ENCODE peak calls at places on chromosomes 4 and X, in five cellular contexts. E is mesothelial cell of epicardium, O is endothelial cell, H is NB4, R is epithelial cell of esophagus. D is an unnamed sample.

GRCh38 chr4:2591189-2591588 is 54.7 kb downstream of the FAM193A start:
- DNase-seq in E (no peak), O (no peak), H (peak; percentile 80), R (no peak), D (no peak)

GRCh38 chrX:69021095-69021494 is 144.2 kb downstream of the PJA1 start:
- DNase-seq in E (peak; percentile 28), O (no peak), H (peak; percentile 83), R (no peak), D (no peak)

GRCh38 chr4:55444822-55445221 is 49.1 kb downstream of the TMEM165 start:
- DNase-seq in E (no peak), O (no peak), H (peak; percentile 31), R (peak; percentile 37), D (no peak)

GRCh38 chrX:96538104-96538725 is 146.4 kb upstream of the DIAPH2 start:
- DNase-seq in E (no peak), O (no peak), H (no peak), R (peak; percentile 0), D (no peak)

GRCh38 chrX:57678686-57679428 is 1.2 kb downstream of the NLRP2B start:
- DNase-seq in E (no peak), O (no peak), H (no peak), R (no peak), D (no peak)

GRCh38 chrX:153773218-153773611 is 7.6 kb upstream of the SRPK3 start:
- DNase-seq in E (no peak), O (no peak), H (no peak), R (no peak), D (no peak)

GRCh38 chrX:84362184-84362838 is 139.9 kb downstream of the HDX start:
- DNase-seq in E (no peak), O (no peak), H (no peak), R (no peak), D (no peak)

GRCh38 chr4:154973636-154974035 is 192.6 kb downstream of the RBM46 start:
- DNase-seq in E (no peak), O (no peak), H (no peak), R (peak; percentile 33), D (no peak)

GRCh38 chr4:90444904-90445303 is 317.7 kb downstream of the CCSER1 start:
- DNase-seq in E (no peak), O (no peak), H (no peak), R (peak; percentile 24), D (no peak)

GRCh38 chr4:113584407-113585150 is 177.0 kb downstream of the CAMK2D start:
- DNase-seq in E (no peak), O (no peak), H (peak; percentile 9), R (no peak), D (no peak)

GRCh38 chr4:138452823-138453222 is 210.7 kb upstream of the SLC7A11 start:
- DNase-seq in E (no peak), O (no peak), H (peak; percentile 22), R (no peak), D (no peak)

GRCh38 chrX:15301924-15302323 is 13.5 kb downstream of the ASB11 start:
- DNase-seq in E (no peak), O (no peak), H (peak; percentile 54), R (peak; percentile 54), D (no peak)

GRCh38 chr4:88706574-88706973 is 8.9 kb upstream of the NAP1L5 start:
- DNase-seq in E (no peak), O (peak; percentile 23), H (peak; percentile 3), R (peak; percentile 55), D (no peak)

GRCh38 chr4:139887962-139888735 is 222.5 kb downstream of the MGST2 start:
- DNase-seq in E (no peak), O (no peak), H (no peak), R (peak; percentile 98), D (no peak)

GRCh38 chr4:29540439-29541102 is 1179.6 kb upstream of the PCDH7 start:
- DNase-seq in E (no peak), O (no peak), H (no peak), R (no peak), D (no peak)

GRCh38 chrX:49041683-49042529 is 1.3 kb downstream of the TFE3 start:
- DNase-seq in E (no peak), O (no peak), H (peak; percentile 58), R (peak; percentile 65), D (no peak)

GRCh38 chrX:46882266-46882665 is 30.0 kb upstream of the JADE3 start:
- DNase-seq in E (no peak), O (no peak), H (no peak), R (no peak), D (no peak)

GRCh38 chr4:184039963-184040383 is 134.9 kb downstream of the STOX2 start:
- DNase-seq in E (no peak), O (peak; percentile 5), H (peak; percentile 30), R (peak; percentile 20), D (no peak)

GRCh38 chrX:75609361-75609760 is 86.5 kb upstream of the ZDHHC15 start:
- DNase-seq in E (no peak), O (no peak), H (no peak), R (no peak), D (no peak)

GRCh38 chr4:92091335-92091734 is 212.4 kb upstream of the GRID2 start:
- DNase-seq in E (no peak), O (no peak), H (peak; percentile 17), R (no peak), D (no peak)

GRCh38 chr4:925771-926500 is 6.2 kb downstream of the GAK start:
- DNase-seq in E (peak; percentile 35), O (no peak), H (no peak), R (no peak), D (no peak)

GRCh38 chr4:100421356-100421978 is 96.4 kb downstream of the EMCN start:
- DNase-seq in E (no peak), O (no peak), H (peak; percentile 31), R (peak; percentile 47), D (no peak)

GRCh38 chr4:10963958-10964705 is 279.6 kb upstream of the CLNK start:
- DNase-seq in E (no peak), O (no peak), H (no peak), R (no peak), D (no peak)

GRCh38 chr4:28686618-28687017 is 1826.0 kb downstream of the STIM2 start:
- DNase-seq in E (no peak), O (peak; percentile 69), H (peak; percentile 66), R (peak; percentile 65), D (peak; percentile 15)

DNA sequence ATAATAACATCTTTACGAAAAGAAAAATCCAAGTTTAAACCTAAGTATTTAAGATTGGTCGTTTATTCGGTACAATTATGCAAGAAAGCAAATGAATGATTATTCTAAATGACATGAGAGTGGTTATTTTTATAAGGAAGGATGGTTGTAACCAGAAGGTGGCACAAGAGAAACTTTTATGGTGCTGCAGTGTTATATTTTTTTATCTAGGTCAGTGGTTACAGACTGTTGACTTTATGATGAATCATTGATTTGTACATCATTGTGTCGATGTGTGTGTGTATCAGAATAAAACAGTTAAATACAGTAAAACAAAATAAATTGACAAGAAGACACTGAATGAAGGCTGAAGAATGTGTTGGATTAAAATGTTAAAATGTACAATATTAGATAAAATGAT is 9.8 kb downstream of the DCAF8L2 start:
- DNase-seq in E (no peak), O (no peak), H (peak; percentile 2), R (peak; percentile 58), D (no peak)
- TF ChIP-seq CTCF in E (no peak), O (no peak), H (no peak), R (no peak), D (no peak)

DNA sequence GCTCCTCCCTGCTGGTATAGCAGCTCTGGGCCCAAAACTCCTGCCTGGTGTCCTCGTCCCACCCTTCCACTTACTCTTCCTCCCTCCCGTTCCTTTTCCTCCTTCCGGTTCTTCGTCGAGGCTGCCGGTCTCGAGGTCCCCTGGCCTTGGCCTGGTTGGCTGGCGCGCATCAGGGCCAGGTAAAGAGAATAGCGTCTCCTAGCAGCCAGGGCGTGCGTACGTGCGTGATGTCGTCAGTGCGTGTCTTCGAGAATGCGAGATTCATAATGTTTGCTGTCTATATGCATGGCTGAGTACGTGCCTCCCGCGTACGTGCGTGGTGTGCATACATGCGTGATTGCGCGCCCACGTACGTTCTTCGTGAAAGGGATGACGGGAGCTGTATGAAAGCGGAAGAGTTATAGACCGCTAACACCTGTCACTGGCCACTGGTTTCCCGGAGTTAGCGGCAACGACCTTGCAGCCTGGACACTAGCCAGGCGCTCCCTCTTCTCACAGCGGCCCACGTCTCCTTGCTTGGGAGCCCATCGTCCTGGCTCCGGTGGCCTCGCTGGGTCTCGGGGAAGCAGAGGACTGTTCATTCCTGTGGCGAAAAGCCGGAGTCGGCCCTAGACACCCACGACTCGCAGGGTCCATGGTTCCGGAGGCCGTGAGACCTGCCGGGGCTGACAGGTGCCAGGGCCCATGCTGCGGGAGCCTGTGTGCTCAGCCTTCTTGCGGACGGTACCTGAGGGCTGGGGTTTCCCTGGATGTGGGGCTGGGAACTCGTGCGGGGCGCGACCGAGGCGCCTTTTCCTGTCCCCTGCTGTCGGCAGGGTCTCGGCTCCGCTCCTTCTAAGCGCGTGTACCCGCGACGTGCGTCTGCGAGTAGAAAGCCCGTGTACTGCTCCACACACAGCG is at the start of gene EOLA1:
- DNase-seq in E (peak; percentile 41), O (peak; percentile 7), H (peak; percentile 97), R (peak; percentile 93), D (peak; percentile 70)
- TF ChIP-seq CTCF in E (no peak), O (no peak), H (no peak), R (no peak), D (no peak)

GRCh38 chrX:108945883-108946523 is 209.6 kb upstream of the IRS4 start:
- DNase-seq in E (no peak), O (no peak), H (no peak), R (peak; percentile 14), D (no peak)
- TF ChIP-seq CTCF in E (no peak), O (no peak), H (no peak), R (no peak), D (no peak)

GRCh38 chr4:148023782-148024181 is 291.9 kb downstream of the ARHGAP10 start:
- DNase-seq in E (no peak), O (no peak), H (no peak), R (no peak), D (no peak)

GRCh38 chr4:148017801-148018200 is 285.9 kb downstream of the ARHGAP10 start:
- DNase-seq in E (no peak), O (no peak), H (no peak), R (peak; percentile 10), D (no peak)

GRCh38 chr4:148026022-148026421 is 294.1 kb downstream of the ARHGAP10 start:
- DNase-seq in E (no peak), O (no peak), H (no peak), R (peak; percentile 6), D (no peak)

GRCh38 chr4:148022975-148023374 is 291.1 kb downstream of the ARHGAP10 start:
- DNase-seq in E (no peak), O (no peak), H (no peak), R (no peak), D (no peak)

DNA sequence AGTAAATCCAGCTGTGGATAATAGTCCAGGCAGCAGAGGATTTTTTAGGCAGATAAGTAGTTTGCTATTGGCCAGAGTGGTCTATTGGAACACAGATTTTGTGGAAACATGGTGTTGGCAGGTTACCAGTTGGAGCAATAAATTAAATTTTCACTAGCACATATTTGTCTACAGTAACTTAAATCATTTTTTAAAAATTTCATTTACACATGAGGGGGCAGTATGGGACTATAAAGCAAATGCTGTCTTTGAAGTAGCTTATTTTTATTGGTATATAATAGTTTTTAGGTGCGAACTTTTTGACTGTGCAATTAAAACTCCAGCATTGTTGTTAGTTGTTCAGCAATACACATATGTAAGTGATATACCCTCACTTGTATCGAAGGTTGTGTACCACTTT is 289.8 kb downstream of the ARHGAP10 start:
- DNase-seq in E (no peak), O (no peak), H (no peak), R (no peak), D (no peak)
- TF ChIP-seq CTCF in E (no peak), O (no peak), H (no peak), R (no peak), D (no peak)

GRCh38 chr4:73661646-73662119 is 41.4 kb upstream of the RASSF6 start:
- DNase-seq in E (no peak), O (no peak), H (no peak), R (peak; percentile 88), D (no peak)
- TF ChIP-seq CTCF in E (no peak), O (no peak), H (no peak), R (no peak), D (no peak)